ENCODE peak calls at places on chromosomes 13 and 19, in eight cellular contexts. One of them, this sample, is unnamed.

GRCh38 chr19:33399081-33399744 is 25.7 kb downstream of the CEBPG start:
- DNase-seq in activated naive CD4-positive, alpha-beta T cell treated with anti-CD3 and anti-CD28 coated beads for 36 hours: no peak
- DNase-seq in upper lobe of left lung: peak
- DNase-seq in prostate gland: no peak
- DNase-seq in GM04504: no peak
- DNase-seq in COLO829: no peak
- DNase-seq in A549: no peak
- DNase-seq in EL: no peak
- DNase-seq in this sample: peak

GRCh38 chr13:46232281-46232680 is 20.6 kb downstream of the LRRC63 start:
- DNase-seq in activated naive CD4-positive, alpha-beta T cell treated with anti-CD3 and anti-CD28 coated beads for 36 hours: no peak
- DNase-seq in upper lobe of left lung: no peak
- DNase-seq in prostate gland: no peak
- DNase-seq in GM04504: no peak
- DNase-seq in COLO829: no peak
- DNase-seq in A549: no peak
- DNase-seq in EL: peak
- DNase-seq in this sample: no peak

GRCh38 chr13:40520916-40521315 is 145.5 kb downstream of the FOXO1 start:
- DNase-seq in activated naive CD4-positive, alpha-beta T cell treated with anti-CD3 and anti-CD28 coated beads for 36 hours: peak
- DNase-seq in upper lobe of left lung: no peak
- DNase-seq in prostate gland: no peak
- DNase-seq in GM04504: no peak
- DNase-seq in COLO829: no peak
- DNase-seq in A549: no peak
- DNase-seq in EL: no peak
- DNase-seq in this sample: no peak

GRCh38 chr13:98626298-98626940 is 49.5 kb upstream of the STK24 start:
- DNase-seq in activated naive CD4-positive, alpha-beta T cell treated with anti-CD3 and anti-CD28 coated beads for 36 hours: no peak
- DNase-seq in upper lobe of left lung: no peak
- DNase-seq in prostate gland: no peak
- DNase-seq in GM04504: no peak
- DNase-seq in COLO829: no peak
- DNase-seq in A549: no peak
- DNase-seq in EL: peak
- DNase-seq in this sample: no peak

GRCh38 chr19:44344255-44344654 is 12.2 kb downstream of the ZNF112 start:
- DNase-seq in activated naive CD4-positive, alpha-beta T cell treated with anti-CD3 and anti-CD28 coated beads for 36 hours: no peak
- DNase-seq in upper lobe of left lung: no peak
- DNase-seq in prostate gland: no peak
- DNase-seq in GM04504: no peak
- DNase-seq in COLO829: no peak
- DNase-seq in A549: no peak
- DNase-seq in EL: no peak
- DNase-seq in this sample: no peak

GRCh38 chr19:12202250-12202649 is 39.4 kb downstream of the ZNF136 start:
- DNase-seq in activated naive CD4-positive, alpha-beta T cell treated with anti-CD3 and anti-CD28 coated beads for 36 hours: peak
- DNase-seq in upper lobe of left lung: no peak
- DNase-seq in prostate gland: peak
- DNase-seq in GM04504: no peak
- DNase-seq in COLO829: no peak
- DNase-seq in A549: no peak
- DNase-seq in EL: no peak
- DNase-seq in this sample: no peak

GRCh38 chr19:8316351-8317125 is 4.6 kb downstream of the NDUFA7 start:
- DNase-seq in activated naive CD4-positive, alpha-beta T cell treated with anti-CD3 and anti-CD28 coated beads for 36 hours: no peak
- DNase-seq in upper lobe of left lung: no peak
- DNase-seq in prostate gland: no peak
- DNase-seq in GM04504: no peak
- DNase-seq in COLO829: no peak
- DNase-seq in A549: no peak
- DNase-seq in EL: no peak
- DNase-seq in this sample: no peak

GRCh38 chr19:11288349-11288748 is 7.6 kb upstream of the TSPAN16 start:
- DNase-seq in activated naive CD4-positive, alpha-beta T cell treated with anti-CD3 and anti-CD28 coated beads for 36 hours: no peak
- DNase-seq in upper lobe of left lung: no peak
- DNase-seq in prostate gland: no peak
- DNase-seq in GM04504: no peak
- DNase-seq in COLO829: no peak
- DNase-seq in A549: peak
- DNase-seq in EL: no peak
- DNase-seq in this sample: no peak

GRCh38 chr13:75365724-75366173 is 116.2 kb downstream of the TBC1D4 start:
- DNase-seq in activated naive CD4-positive, alpha-beta T cell treated with anti-CD3 and anti-CD28 coated beads for 36 hours: peak
- DNase-seq in upper lobe of left lung: no peak
- DNase-seq in prostate gland: no peak
- DNase-seq in GM04504: no peak
- DNase-seq in COLO829: no peak
- DNase-seq in A549: peak
- DNase-seq in EL: peak
- DNase-seq in this sample: no peak

GRCh38 chr19:51462276-51462675 is 4.0 kb upstream of the SIGLEC8 start:
- DNase-seq in activated naive CD4-positive, alpha-beta T cell treated with anti-CD3 and anti-CD28 coated beads for 36 hours: no peak
- DNase-seq in upper lobe of left lung: no peak
- DNase-seq in prostate gland: no peak
- DNase-seq in GM04504: no peak
- DNase-seq in COLO829: no peak
- DNase-seq in A549: no peak
- DNase-seq in EL: no peak
- DNase-seq in this sample: no peak

GRCh38 chr19:54449701-54450069 is 686 bp downstream of the LENG8 start:
- DNase-seq in activated naive CD4-positive, alpha-beta T cell treated with anti-CD3 and anti-CD28 coated beads for 36 hours: no peak
- DNase-seq in upper lobe of left lung: no peak
- DNase-seq in prostate gland: no peak
- DNase-seq in GM04504: no peak
- DNase-seq in COLO829: no peak
- DNase-seq in A549: no peak
- DNase-seq in EL: no peak
- DNase-seq in this sample: no peak

GRCh38 chr19:49591731-49592485 is 926 bp downstream of the PRR12 start:
- DNase-seq in activated naive CD4-positive, alpha-beta T cell treated with anti-CD3 and anti-CD28 coated beads for 36 hours: peak
- DNase-seq in upper lobe of left lung: peak
- DNase-seq in prostate gland: no peak
- DNase-seq in GM04504: no peak
- DNase-seq in COLO829: peak
- DNase-seq in A549: peak
- DNase-seq in EL: peak
- DNase-seq in this sample: no peak

GRCh38 chr13:77574076-77574475 is 38.6 kb downstream of the SCEL start:
- DNase-seq in activated naive CD4-positive, alpha-beta T cell treated with anti-CD3 and anti-CD28 coated beads for 36 hours: no peak
- DNase-seq in upper lobe of left lung: no peak
- DNase-seq in prostate gland: no peak
- DNase-seq in GM04504: no peak
- DNase-seq in COLO829: no peak
- DNase-seq in A549: no peak
- DNase-seq in EL: no peak
- DNase-seq in this sample: no peak

GRCh38 chr19:54156953-54157352 is 2.6 kb downstream of the LENG1 start:
- DNase-seq in activated naive CD4-positive, alpha-beta T cell treated with anti-CD3 and anti-CD28 coated beads for 36 hours: no peak
- DNase-seq in upper lobe of left lung: no peak
- DNase-seq in prostate gland: no peak
- DNase-seq in GM04504: no peak
- DNase-seq in COLO829: no peak
- DNase-seq in A549: no peak
- DNase-seq in EL: no peak
- DNase-seq in this sample: no peak